ENCODE peak calls at places on chromosome 10, in four cellular contexts. One of them, this sample, is unnamed.

GRCh38 chr10:71062156-71062555 is 150.2 kb upstream of the UNC5B start:
- DNase-seq in cardiac muscle cell: no peak
- DNase-seq in Caco-2: no peak
- DNase-seq in breast epithelium: no peak
- DNase-seq in this sample: no peak

GRCh38 chr10:43120948-43121290 is 17.3 kb upstream of the CSGALNACT2 start:
- DNase-seq in cardiac muscle cell: peak; percentile 22
- DNase-seq in Caco-2: no peak
- DNase-seq in breast epithelium: no peak
- DNase-seq in this sample: peak; percentile 56

GRCh38 chr10:80453392-80453714 is 757 bp upstream of the TSPAN14 start:
- DNase-seq in cardiac muscle cell: no peak
- DNase-seq in Caco-2: no peak
- DNase-seq in breast epithelium: no peak
- DNase-seq in this sample: no peak

GRCh38 chr10:3898821-3899220 is 113.8 kb upstream of the KLF6 start:
- DNase-seq in cardiac muscle cell: no peak
- DNase-seq in Caco-2: no peak
- DNase-seq in breast epithelium: no peak
- DNase-seq in this sample: no peak

GRCh38 chr10:34187201-34187600 is 627.9 kb downstream of the PARD3 start:
- DNase-seq in cardiac muscle cell: peak; percentile 26
- DNase-seq in Caco-2: no peak
- DNase-seq in breast epithelium: no peak
- DNase-seq in this sample: no peak

GRCh38 chr10:132522521-132523411 is 14.8 kb upstream of the INPP5A start:
- DNase-seq in cardiac muscle cell: no peak
- DNase-seq in Caco-2: peak; percentile 23
- DNase-seq in breast epithelium: peak; percentile 43
- DNase-seq in this sample: peak; percentile 34

GRCh38 chr10:1942478-1942877 is 205.2 kb upstream of the ADARB2 start:
- DNase-seq in cardiac muscle cell: no peak
- DNase-seq in Caco-2: no peak
- DNase-seq in breast epithelium: no peak
- DNase-seq in this sample: no peak

GRCh38 chr10:117418121-117418520 is 42.9 kb upstream of the PDZD8 start:
- DNase-seq in cardiac muscle cell: no peak
- DNase-seq in Caco-2: no peak
- DNase-seq in breast epithelium: no peak
- DNase-seq in this sample: peak; percentile 51

GRCh38 chr10:26015092-26015491 is 81.1 kb downstream of the MYO3A start:
- DNase-seq in cardiac muscle cell: no peak
- DNase-seq in Caco-2: no peak
- DNase-seq in breast epithelium: no peak
- DNase-seq in this sample: no peak

GRCh38 chr10:80487422-80487785 is 33.3 kb downstream of the TSPAN14 start:
- DNase-seq in cardiac muscle cell: no peak
- DNase-seq in Caco-2: no peak
- DNase-seq in breast epithelium: no peak
- DNase-seq in this sample: peak; percentile 42

GRCh38 chr10:77844713-77845454 is 81.7 kb downstream of the DLG5 start:
- DNase-seq in cardiac muscle cell: peak; percentile 76
- DNase-seq in Caco-2: no peak
- DNase-seq in breast epithelium: no peak
- DNase-seq in this sample: peak; percentile 72

GRCh38 chr10:76185476-76186255 is 754.2 kb downstream of the LRMDA start:
- DNase-seq in cardiac muscle cell: no peak
- DNase-seq in Caco-2: no peak
- DNase-seq in breast epithelium: no peak
- DNase-seq in this sample: no peak

GRCh38 chr10:84198206-84198915 is 4.0 kb downstream of the CDHR1 start:
- DNase-seq in cardiac muscle cell: no peak
- DNase-seq in Caco-2: peak; percentile 18
- DNase-seq in breast epithelium: no peak
- DNase-seq in this sample: no peak

GRCh38 chr10:28620251-28620650 is 57.1 kb upstream of the BAMBI start:
- DNase-seq in cardiac muscle cell: no peak
- DNase-seq in Caco-2: no peak
- DNase-seq in breast epithelium: no peak
- DNase-seq in this sample: no peak

GRCh38 chr10:6202098-6202683 is 541 bp upstream of the PFKFB3 start:
- DNase-seq in cardiac muscle cell: no peak
- DNase-seq in Caco-2: no peak
- DNase-seq in breast epithelium: no peak
- DNase-seq in this sample: peak; percentile 60

GRCh38 chr10:122192142-122192541 is 79.0 kb upstream of the BTBD16 start:
- DNase-seq in cardiac muscle cell: no peak
- DNase-seq in Caco-2: no peak
- DNase-seq in breast epithelium: no peak
- DNase-seq in this sample: no peak

GRCh38 chr10:15140640-15141039 is 27.9 kb downstream of the NMT2 start:
- DNase-seq in cardiac muscle cell: no peak
- DNase-seq in Caco-2: no peak
- DNase-seq in breast epithelium: no peak
- DNase-seq in this sample: no peak

GRCh38 chr10:60185426-60185825 is 204.2 kb downstream of the ANK3 start:
- DNase-seq in cardiac muscle cell: no peak
- DNase-seq in Caco-2: no peak
- DNase-seq in breast epithelium: no peak
- DNase-seq in this sample: no peak

GRCh38 chr10:104045151-104046089 is 40.3 kb downstream of the COL17A1 start:
- DNase-seq in cardiac muscle cell: peak; percentile 82
- DNase-seq in Caco-2: peak; percentile 71
- DNase-seq in breast epithelium: no peak
- DNase-seq in this sample: no peak

GRCh38 chr10:130725474-130725970 is 586.0 kb downstream of the TCERG1L start:
- DNase-seq in cardiac muscle cell: no peak
- DNase-seq in Caco-2: no peak
- DNase-seq in breast epithelium: no peak
- DNase-seq in this sample: no peak
- H3K9me3 ChIP-seq in cardiac muscle cell: no peaks in the 10 kb centered on the region
- H3K9me3 ChIP-seq in Caco-2: no peaks in the 10 kb centered on the region
- H3K9me3 ChIP-seq in breast epithelium: no peaks in the 10 kb centered on the region
- H3K9me3 ChIP-seq in this sample: no peaks in the 10 kb centered on the region

DNA sequence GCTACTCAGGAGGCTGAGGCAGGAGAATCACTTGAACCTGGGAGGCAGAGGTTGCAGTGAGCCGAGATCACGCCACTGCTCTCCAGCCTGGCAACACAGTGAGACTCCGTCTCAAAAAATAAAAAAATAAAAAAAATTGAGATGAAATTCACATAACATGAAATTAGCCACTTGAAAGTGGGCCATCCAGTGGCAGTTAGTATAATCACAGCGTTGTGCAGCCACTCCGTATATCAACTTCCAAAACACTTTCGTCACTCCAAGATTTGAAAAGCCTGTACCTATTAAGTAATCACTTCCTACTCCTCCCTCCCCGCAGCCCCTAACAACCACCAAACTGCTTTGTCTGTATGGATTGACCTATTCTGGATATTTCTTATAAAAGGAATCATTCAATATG is 20.7 kb upstream of the CACUL1 start:
- DNase-seq in cardiac muscle cell: peak; percentile 22
- DNase-seq in Caco-2: no peak
- DNase-seq in breast epithelium: no peak
- DNase-seq in this sample: no peak
- TF ChIP-seq CTCF in cardiac muscle cell: peak; percentile 20
- TF ChIP-seq CTCF in Caco-2: no peak
- TF ChIP-seq CTCF in breast epithelium: no peak
- TF ChIP-seq CTCF in this sample: no peak

GRCh38 chr10:24872049-24872789 is 80.2 kb downstream of the PRTFDC1 start:
- DNase-seq in cardiac muscle cell: no peak
- DNase-seq in Caco-2: no peak
- DNase-seq in breast epithelium: no peak
- DNase-seq in this sample: no peak
- H3K4me3 ChIP-seq in cardiac muscle cell: no peak overlapping the region
- H3K4me3 ChIP-seq in Caco-2: no peak overlapping the region
- H3K4me3 ChIP-seq in breast epithelium: no peak overlapping the region
- H3K4me3 ChIP-seq in this sample: no peak overlapping the region

GRCh38 chr10:130429809-130430208 is 293.6 kb downstream of the GLRX3 start:
- DNase-seq in cardiac muscle cell: no peak
- DNase-seq in Caco-2: no peak
- DNase-seq in breast epithelium: no peak
- DNase-seq in this sample: no peak

GRCh38 chr10:130430291-130430690 is 294.1 kb downstream of the GLRX3 start:
- DNase-seq in cardiac muscle cell: no peak
- DNase-seq in Caco-2: no peak
- DNase-seq in breast epithelium: no peak
- DNase-seq in this sample: no peak

GRCh38 chr10:130432850-130433249 is 296.7 kb downstream of the GLRX3 start:
- DNase-seq in cardiac muscle cell: no peak
- DNase-seq in Caco-2: no peak
- DNase-seq in breast epithelium: no peak
- DNase-seq in this sample: no peak

GRCh38 chr10:130432271-130432670 is 296.1 kb downstream of the GLRX3 start:
- DNase-seq in cardiac muscle cell: no peak
- DNase-seq in Caco-2: no peak
- DNase-seq in breast epithelium: no peak
- DNase-seq in this sample: no peak

DNA sequence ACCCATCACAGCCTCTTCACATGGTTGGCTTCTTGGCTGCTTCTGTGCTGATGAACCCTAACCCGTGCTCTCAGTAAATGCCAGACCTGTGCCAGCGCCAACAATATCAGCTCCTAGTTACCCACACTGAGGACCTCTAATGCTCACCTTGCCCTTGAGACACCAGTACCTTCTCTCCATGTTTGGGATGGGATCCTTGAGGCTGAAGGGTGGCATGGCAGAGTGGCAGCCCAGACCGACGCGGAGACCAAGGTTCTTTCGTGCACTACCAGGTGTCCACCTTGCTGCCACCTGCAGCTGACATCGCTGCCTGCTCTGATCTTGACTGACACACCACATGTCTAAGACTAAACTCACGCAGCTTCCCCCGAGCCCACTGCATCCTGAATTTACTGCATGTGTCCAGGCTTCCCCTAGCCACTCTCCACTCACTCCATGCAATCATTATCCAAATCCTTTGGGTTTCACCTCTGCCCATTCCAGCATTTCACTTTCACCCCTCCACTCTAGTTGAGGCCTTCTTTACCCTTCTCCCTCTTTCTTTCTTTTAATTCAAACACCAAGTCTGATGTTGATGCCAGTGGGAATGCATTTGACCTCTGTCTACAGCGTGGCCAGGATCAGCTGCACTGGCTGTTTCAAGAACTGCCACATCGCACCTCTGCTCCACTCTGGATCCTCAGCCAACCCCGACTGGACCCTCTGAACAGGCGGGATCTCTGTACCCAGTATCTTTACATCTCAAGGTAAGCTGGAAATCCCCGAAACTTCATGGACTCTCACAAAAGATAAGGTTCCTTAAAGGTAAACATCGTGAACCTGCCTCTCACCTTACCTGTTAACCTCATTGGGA is 294.9 kb downstream of the GLRX3 start:
- DNase-seq in cardiac muscle cell: no peak
- DNase-seq in Caco-2: no peak
- DNase-seq in breast epithelium: no peak
- DNase-seq in this sample: no peak
- H3K9me3 ChIP-seq in cardiac muscle cell: no peaks in the 10 kb centered on the region
- H3K9me3 ChIP-seq in Caco-2: no peaks in the 10 kb centered on the region
- H3K9me3 ChIP-seq in breast epithelium: no peaks in the 10 kb centered on the region
- H3K9me3 ChIP-seq in this sample: no peaks in the 10 kb centered on the region

GRCh38 chr10:100807241-100808050 is 62.1 kb downstream of the PAX2 start:
- DNase-seq in cardiac muscle cell: no peak
- DNase-seq in Caco-2: no peak
- DNase-seq in breast epithelium: no peak
- DNase-seq in this sample: no peak
- TF ChIP-seq CTCF in cardiac muscle cell: no peak
- TF ChIP-seq CTCF in Caco-2: no peak
- TF ChIP-seq CTCF in breast epithelium: no peak
- TF ChIP-seq CTCF in this sample: no peak

GRCh38 chr10:90494183-90494582 is 363.7 kb downstream of the HTR7 start:
- DNase-seq in cardiac muscle cell: no peak
- DNase-seq in Caco-2: no peak
- DNase-seq in breast epithelium: no peak
- DNase-seq in this sample: no peak
- H3K4me3 ChIP-seq in cardiac muscle cell: no peak overlapping the region
- H3K4me3 ChIP-seq in Caco-2: no peak overlapping the region
- H3K4me3 ChIP-seq in breast epithelium: no peak overlapping the region
- H3K4me3 ChIP-seq in this sample: no peak overlapping the region

GRCh38 chr10:115117301-115117700 is 24.1 kb downstream of the ATRNL1 start:
- DNase-seq in cardiac muscle cell: no peak
- DNase-seq in Caco-2: no peak
- DNase-seq in breast epithelium: no peak
- DNase-seq in this sample: no peak

GRCh38 chr10:115118346-115118745 is 25.2 kb downstream of the ATRNL1 start:
- DNase-seq in cardiac muscle cell: no peak
- DNase-seq in Caco-2: no peak
- DNase-seq in breast epithelium: no peak
- DNase-seq in this sample: no peak
- H3K9me3 ChIP-seq in cardiac muscle cell: no peaks in the 10 kb centered on the region
- H3K9me3 ChIP-seq in Caco-2: peaks cover 3% of the 10 kb centered on the region
- H3K9me3 ChIP-seq in breast epithelium: no peaks in the 10 kb centered on the region
- H3K9me3 ChIP-seq in this sample: no peaks in the 10 kb centered on the region

DNA sequence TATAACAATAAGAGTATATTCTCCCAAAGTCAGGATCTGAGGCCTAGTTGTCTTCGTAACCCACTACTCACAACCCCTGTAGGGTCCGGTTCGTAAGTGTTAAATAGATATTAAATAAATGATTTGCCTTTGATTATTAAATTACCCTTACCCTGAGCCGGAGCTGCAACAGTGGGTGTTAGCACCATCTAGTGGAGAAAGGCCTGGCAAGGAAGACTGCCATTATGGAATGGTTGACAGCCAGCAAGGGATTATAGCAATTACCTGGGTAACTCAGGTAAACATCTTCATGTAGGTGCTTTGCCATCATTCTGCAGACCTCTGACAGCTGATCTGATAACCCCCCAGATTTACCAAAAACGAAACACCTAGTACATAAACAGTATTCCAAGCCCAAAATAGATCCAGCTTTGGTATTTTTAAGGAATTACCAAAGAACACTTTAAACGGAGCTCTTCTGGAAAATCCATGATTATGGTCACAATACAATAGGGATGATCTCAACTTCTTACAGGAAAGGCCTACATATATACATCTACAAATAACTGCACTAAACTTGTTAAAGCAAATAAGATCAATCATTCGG is 69.8 kb downstream of the HTR7 start:
- DNase-seq in cardiac muscle cell: peak; percentile 64
- DNase-seq in Caco-2: no peak
- DNase-seq in breast epithelium: no peak
- DNase-seq in this sample: no peak
- TF ChIP-seq CTCF in cardiac muscle cell: peak; percentile 92
- TF ChIP-seq CTCF in Caco-2: peak; percentile 51
- TF ChIP-seq CTCF in breast epithelium: no peak
- TF ChIP-seq CTCF in this sample: peak; percentile 50

GRCh38 chr10:48465860-48466521 is 138.9 kb downstream of the ARHGAP22 start:
- DNase-seq in cardiac muscle cell: no peak
- DNase-seq in Caco-2: peak; percentile 38
- DNase-seq in breast epithelium: peak; percentile 48
- DNase-seq in this sample: peak; percentile 37
- H3K4me3 ChIP-seq in cardiac muscle cell: peak overlapping the region; percentile 6
- H3K4me3 ChIP-seq in Caco-2: no peak overlapping the region
- H3K4me3 ChIP-seq in breast epithelium: no peak overlapping the region
- H3K4me3 ChIP-seq in this sample: no peak overlapping the region